ENCODE peak calls at places on chromosomes 12 and 14, in five cellular contexts. H, K, Q, Y and D are unnamed samples.
A peak's percentile ranks its signal among the peaks of the same experiment; 100 is the strongest.

GRCh38 chr12:45565590-45565989 is 163.9 kb upstream of the ARID2 start:
- DNase-seq in H (no peak), K (no peak), Q (no peak), Y (no peak), D (no peak)

GRCh38 chr14:60278350-60278749 is 29.3 kb downstream of the PPM1A start:
- DNase-seq in H (no peak), K (no peak), Q (no peak), Y (no peak), D (no peak)

GRCh38 chr12:50353404-50353803 is 43.0 kb downstream of the FAM186A start:
- DNase-seq in H (no peak), K (no peak), Q (no peak), Y (no peak), D (no peak)

GRCh38 chr12:58086006-58086405 is 144.6 kb downstream of the ATP23 start:
- DNase-seq in H (no peak), K (no peak), Q (no peak), Y (no peak), D (no peak)

GRCh38 chr14:48914921-48915320 is 671.3 kb downstream of the RPS29 start:
- DNase-seq in H (no peak), K (no peak), Q (no peak), Y (no peak), D (no peak)

GRCh38 chr14:75928587-75929230 is 53.1 kb downstream of the TGFB3 start:
- DNase-seq in H (no peak), K (no peak), Q (peak; percentile 28), Y (no peak), D (peak; percentile 11)

GRCh38 chr14:104972301-104973211 is 5.6 kb downstream of the AHNAK2 start:
- DNase-seq in H (peak; percentile 98), K (peak; percentile 71), Q (peak; percentile 85), Y (no peak), D (peak; percentile 74)

GRCh38 chr14:38065101-38065762 is 142.5 kb upstream of the SSTR1 start:
- DNase-seq in H (no peak), K (no peak), Q (no peak), Y (no peak), D (no peak)

GRCh38 chr14:80974338-80975078 is 19.1 kb downstream of the TSHR start:
- DNase-seq in H (no peak), K (no peak), Q (peak; percentile 66), Y (no peak), D (peak; percentile 42)

GRCh38 chr12:57214398-57214781 is 2.2 kb upstream of the NXPH4 start:
- DNase-seq in H (no peak), K (peak; percentile 67), Q (peak; percentile 57), Y (no peak), D (peak; percentile 58)

GRCh38 chr14:74988131-74988530 is 14.6 kb upstream of the EIF2B2 start:
- DNase-seq in H (peak; percentile 74), K (no peak), Q (peak; percentile 52), Y (no peak), D (peak; percentile 28)

GRCh38 chr12:120126635-120127005 is 10.1 kb upstream of the RAB35 start:
- DNase-seq in H (no peak), K (no peak), Q (peak; percentile 60), Y (no peak), D (peak; percentile 72)

GRCh38 chr14:49931523-49931922 is 38.6 kb downstream of the ARF6 start:
- DNase-seq in H (no peak), K (no peak), Q (no peak), Y (no peak), D (no peak)

GRCh38 chr14:77923131-77923933 is 123.4 kb downstream of the ADCK1 start:
- DNase-seq in H (no peak), K (no peak), Q (no peak), Y (no peak), D (no peak)

GRCh38 chr14:91380610-91381371 is 36.8 kb downstream of the CCDC88C start:
- DNase-seq in H (no peak), K (no peak), Q (peak; percentile 11), Y (no peak), D (peak; percentile 21)

GRCh38 chr14:91382712-91383111 is 34.9 kb downstream of the CCDC88C start:
- DNase-seq in H (no peak), K (no peak), Q (no peak), Y (no peak), D (no peak)

GRCh38 chr14:91385227-91385626 is 32.4 kb downstream of the CCDC88C start:
- DNase-seq in H (no peak), K (no peak), Q (no peak), Y (no peak), D (no peak)

GRCh38 chr14:91381801-91382670 is 35.6 kb downstream of the CCDC88C start:
- DNase-seq in H (no peak), K (no peak), Q (no peak), Y (no peak), D (no peak)

DNA sequence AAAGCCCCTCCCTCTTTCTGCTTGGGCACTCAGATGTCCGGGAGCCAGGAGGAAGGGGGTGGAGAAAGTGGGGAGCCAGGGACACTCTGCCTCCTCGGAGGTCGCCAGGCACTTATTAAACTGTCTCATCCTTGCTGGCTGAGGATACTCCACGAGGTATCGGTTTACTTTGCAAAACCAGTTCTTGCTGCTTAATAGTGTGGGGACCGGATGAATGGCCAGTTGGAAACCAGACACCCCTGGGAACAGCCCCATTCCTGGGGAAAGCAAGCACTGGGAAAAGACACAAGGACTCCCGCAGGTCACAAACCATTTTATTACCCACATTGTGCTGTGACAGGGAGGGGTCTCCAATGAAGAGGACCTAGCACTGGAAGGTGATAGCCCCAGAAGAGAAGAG is 34.2 kb downstream of the CCDC88C start:
- DNase-seq in H (no peak), K (no peak), Q (no peak), Y (no peak), D (no peak)
- H3K4me3 ChIP-seq in H (no peak overlapping the region), K (no peak overlapping the region), Q (no peak overlapping the region), Y (no peak overlapping the region), D (no peak overlapping the region)

GRCh38 chr14:93332032-93332852 is 594 bp downstream of the BTBD7 start:
- DNase-seq in H (no peak), K (peak; percentile 63), Q (peak; percentile 17), Y (no peak), D (peak; percentile 27)
- TF ChIP-seq CTCF in H (peak; percentile 15), K (no peak), Q (no peak), Y (no peak), D (no peak)

GRCh38 chr14:101825797-101826196 is 64.3 kb downstream of the PPP2R5C start:
- DNase-seq in H (no peak), K (no peak), Q (no peak), Y (no peak), D (no peak)
- H3K4me3 ChIP-seq in H (no peak overlapping the region), K (no peak overlapping the region), Q (no peak overlapping the region), Y (no peak overlapping the region), D (no peak overlapping the region)

GRCh38 chr14:102346645-102347044 is 16.0 kb downstream of the CINP start:
- DNase-seq in H (no peak), K (no peak), Q (no peak), Y (no peak), D (no peak)
- TF ChIP-seq CTCF in H (no peak), K (no peak), Q (no peak), Y (no peak), D (no peak)

GRCh38 chr12:1531654-1532366 is 62.6 kb downstream of the FBXL14 start:
- DNase-seq in H (peak; percentile 47), K (no peak), Q (no peak), Y (no peak), D (no peak)
- H3K4me3 ChIP-seq in H (peak overlapping the region; percentile 44), K (peak overlapping the region; percentile 75), Q (peak overlapping the region; percentile 64), Y (peak overlapping the region; percentile 57), D (peak overlapping the region; percentile 79)

GRCh38 chr12:132462778-132463177 is 27.2 kb upstream of the FBRSL1 start:
- DNase-seq in H (no peak), K (no peak), Q (no peak), Y (no peak), D (no peak)

GRCh38 chr12:132461526-132461925 is 28.4 kb upstream of the FBRSL1 start:
- DNase-seq in H (no peak), K (no peak), Q (no peak), Y (no peak), D (no peak)

GRCh38 chr12:132458441-132459225 is 31.3 kb upstream of the FBRSL1 start:
- DNase-seq in H (no peak), K (no peak), Q (no peak), Y (no peak), D (no peak)

GRCh38 chr12:132459270-132459669 is 30.7 kb upstream of the FBRSL1 start:
- DNase-seq in H (no peak), K (no peak), Q (no peak), Y (no peak), D (no peak)

GRCh38 chr12:132460571-132460970 is 29.4 kb upstream of the FBRSL1 start:
- DNase-seq in H (no peak), K (no peak), Q (no peak), Y (no peak), D (no peak)
- TF ChIP-seq CTCF in H (no peak), K (peak; percentile 5), Q (no peak), Y (no peak), D (peak; percentile 16)